ENCODE peak calls at places on chromosomes 16 and 17, in ten cellular contexts. I is WTC11, C is left colon, Z is Caco-2, J is NCI-H460, K is activated gamma-delta T cell treated with Interleukin-2 at 50 U/mL for 16 hours, T is mesendoderm, W is brain pericyte, G is fibroblast of the aortic adventitia, N is amygdala. F is an unnamed sample.

GRCh38 chr17:46949291-46950174 is 26.6 kb downstream of the GOSR2 start:
- DNase-seq in I (no peak), C (no peak), Z (no peak), J (no peak), K (no peak), T (no peak), W (no peak), G (no peak), N (no peak), F (peak)

GRCh38 chr17:73722163-73722562 is 77.9 kb upstream of the SDK2 start:
- DNase-seq in I (no peak), C (no peak), Z (no peak), J (no peak), K (peak), T (peak), W (no peak), G (no peak), N (no peak), F (no peak)

GRCh38 chr17:66730497-66730923 is 104.4 kb upstream of the CACNG5 start:
- DNase-seq in I (peak), C (no peak), Z (no peak), J (no peak), K (no peak), T (peak), W (no peak), G (peak), N (no peak), F (peak)

GRCh38 chr16:82681592-82681991 is 54.8 kb downstream of the CDH13 start:
- DNase-seq in I (no peak), C (no peak), Z (no peak), J (peak), K (no peak), T (no peak), W (no peak), G (no peak), N (no peak), F (no peak)

GRCh38 chr16:68351463-68351862 is 40.6 kb downstream of the PRMT7 start:
- DNase-seq in I (no peak), C (no peak), Z (no peak), J (no peak), K (no peak), T (no peak), W (no peak), G (no peak), N (no peak), F (no peak)

GRCh38 chr16:14015461-14015860 is 55.7 kb upstream of the MRTFB start:
- DNase-seq in I (no peak), C (no peak), Z (no peak), J (no peak), K (no peak), T (no peak), W (no peak), G (no peak), N (no peak), F (no peak)

GRCh38 chr16:26952411-26952810 is 114.3 kb upstream of the C16orf82 start:
- DNase-seq in I (peak), C (no peak), Z (no peak), J (no peak), K (no peak), T (peak), W (no peak), G (no peak), N (no peak), F (no peak)

GRCh38 chr16:87578531-87578930 is 23.8 kb upstream of the JPH3 start:
- DNase-seq in I (no peak), C (no peak), Z (no peak), J (no peak), K (no peak), T (no peak), W (no peak), G (no peak), N (no peak), F (no peak)

GRCh38 chr17:6023452-6023851 is 46.7 kb upstream of the WSCD1 start:
- DNase-seq in I (no peak), C (no peak), Z (no peak), J (no peak), K (no peak), T (no peak), W (no peak), G (no peak), N (no peak), F (no peak)

GRCh38 chr16:56898847-56899246 is 33.1 kb upstream of the HERPUD1 start:
- DNase-seq in I (no peak), C (no peak), Z (no peak), J (no peak), K (no peak), T (no peak), W (no peak), G (no peak), N (no peak), F (no peak)

GRCh38 chr17:59842901-59843652 is 49.7 kb downstream of the TUBD1 start:
- DNase-seq in I (no peak), C (peak), Z (peak), J (peak), K (no peak), T (peak), W (no peak), G (peak), N (no peak), F (peak)